ENCODE peak calls at places on chromosomes 5 and 9, in four cellular contexts. G, U, C and D are unnamed samples. For H3K27me3, the result is how much of the 10 kb centered on the place peaks cover.

GRCh38 chr5:148688787-148689186 is 34.5 kb upstream of the HTR4 start:
- DNase-seq in G (no peak), U (no peak), C (no peak), D (no peak)

GRCh38 chr5:645421-645820 is 33.3 kb downstream of the CEP72 start:
- DNase-seq in G (no peak), U (no peak), C (no peak), D (no peak)

GRCh38 chr9:121138561-121138960 is 63.1 kb downstream of the RAB14 start:
- DNase-seq in G (no peak), U (no peak), C (no peak), D (no peak)

GRCh38 chr5:142438573-142438972 is 113.8 kb upstream of the SPRY4 start:
- DNase-seq in G (no peak), U (no peak), C (no peak), D (peak)

GRCh38 chr9:68760674-68761003 is 55.6 kb downstream of the PIP5K1B start:
- DNase-seq in G (no peak), U (no peak), C (no peak), D (no peak)

GRCh38 chr9:116653580-116654355 is 33.3 kb upstream of the TRIM32 start:
- DNase-seq in G (no peak), U (no peak), C (no peak), D (no peak)

GRCh38 chr9:109953813-109954489 is 174.0 kb downstream of the PALM2AKAP2 start:
- DNase-seq in G (no peak), U (no peak), C (no peak), D (no peak)

GRCh38 chr9:6782981-6783380 is 25.2 kb downstream of the KDM4C start:
- DNase-seq in G (no peak), U (no peak), C (no peak), D (no peak)

GRCh38 chr5:143349127-143349526 is 54.4 kb downstream of the NR3C1 start:
- DNase-seq in G (no peak), U (no peak), C (peak), D (no peak)

GRCh38 chr9:89383030-89383720 is 64.9 kb downstream of the SECISBP2 start:
- DNase-seq in G (no peak), U (no peak), C (no peak), D (no peak)

GRCh38 chr5:39194466-39195136 is 24.8 kb downstream of the FYB1 start:
- DNase-seq in G (no peak), U (peak), C (peak), D (peak)

GRCh38 chr5:138869763-138870500 is 5.2 kb downstream of the LRRTM2 start:
- DNase-seq in G (no peak), U (no peak), C (peak), D (no peak)

GRCh38 chr5:133735346-133735745 is 123.0 kb upstream of the FSTL4 start:
- DNase-seq in G (no peak), U (no peak), C (peak), D (peak)

GRCh38 chr5:133467325-133467700 is 145.0 kb downstream of the FSTL4 start:
- DNase-seq in G (no peak), U (no peak), C (no peak), D (no peak)

GRCh38 chr9:18327106-18327505 is 146.8 kb upstream of the ADAMTSL1 start:
- DNase-seq in G (no peak), U (no peak), C (no peak), D (no peak)

GRCh38 chr5:889075-889710 is 3.4 kb downstream of the BRD9 start:
- DNase-seq in G (no peak), U (no peak), C (no peak), D (no peak)

GRCh38 chr5:177588413-177588909 is 3.5 kb upstream of the TMED9 start:
- DNase-seq in G (no peak), U (peak), C (no peak), D (no peak)

GRCh38 chr5:170562166-170562565 is 58.3 kb downstream of the KCNIP1 start:
- DNase-seq in G (no peak), U (no peak), C (no peak), D (no peak)

GRCh38 chr9:104905931-104906330 is 22.0 kb downstream of the ABCA1 start:
- DNase-seq in G (no peak), U (no peak), C (no peak), D (no peak)

DNA sequence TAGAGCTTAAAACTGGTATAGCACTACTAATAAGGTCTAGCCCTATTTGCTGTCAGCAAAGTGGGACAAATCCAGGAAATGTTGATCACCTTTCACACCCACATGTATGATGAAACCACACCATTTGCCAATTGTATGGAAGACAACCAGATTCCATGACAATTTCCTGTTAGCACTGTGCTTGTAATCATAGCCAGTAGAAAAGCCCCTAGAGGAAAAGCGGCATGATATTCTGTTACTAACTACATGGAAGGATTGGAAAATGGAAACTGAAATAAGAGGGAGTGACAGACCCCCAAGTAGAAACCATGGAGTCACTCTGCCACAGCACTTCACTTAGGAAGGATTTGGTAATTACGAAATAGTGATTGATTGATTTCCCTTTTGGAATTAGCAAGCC is 923 bp downstream of the SPATA6L start:
- DNase-seq in G (no peak), U (no peak), C (peak), D (no peak)
- H3K4me3 ChIP-seq in G (no peak), U (no peak), C (no peak), D (no peak)

GRCh38 chr5:16548115-16548514 is 68.7 kb downstream of the RETREG1 start:
- DNase-seq in G (peak), U (no peak), C (no peak), D (no peak)
- TF ChIP-seq CTCF in G (peak), U (no peak), C (no peak), D (no peak)

GRCh38 chr9:75890541-75891276 is at the start of gene PCSK5:
- DNase-seq in G (peak), U (peak), C (peak), D (peak)
- H3K27me3 ChIP-seq in G (under half), U (under half), C (under half), D (under half)

GRCh38 chr9:33139421-33140228 is 27.5 kb downstream of the B4GALT1 start:
- DNase-seq in G (peak), U (peak), C (peak), D (peak)
- H3K4me3 ChIP-seq in G (no peak), U (no peak), C (no peak), D (no peak)